ENCODE peak calls at places on chromosomes 13 and 19, in ten cellular contexts. R is H1, X is suprapubic skin, Y is Peyer's patch, V is OCI-LY7, T is breast epithelium, I is body of pancreas, G is transverse colon, Q is SK-N-SH, P is tibial nerve. U is an unnamed sample.

GRCh38 chr19:18086590-18087138 is at the start of gene IL12RB1:
- DNase-seq in R (no peak), X (no peak), Y (no peak), V (peak; percentile 64), T (no peak), I (no peak), G (peak; percentile 47), Q (no peak), P (no peak), U (no peak)

GRCh38 chr19:18633321-18633720 is 3.5 kb upstream of the KLHL26 start:
- DNase-seq in R (no peak), X (no peak), Y (no peak), V (no peak), T (no peak), I (peak; percentile 81), G (peak; percentile 47), Q (peak; percentile 50), P (no peak), U (no peak)

GRCh38 chr19:46426506-46427162 is 2.1 kb downstream of the PNMA8C start:
- DNase-seq in R (no peak), X (no peak), Y (no peak), V (peak; percentile 80), T (no peak), I (peak; percentile 90), G (peak; percentile 46), Q (peak; percentile 94), P (peak; percentile 57), U (no peak)

GRCh38 chr19:31448221-31448657 is 99.0 kb upstream of the TSHZ3 start:
- DNase-seq in R (no peak), X (peak; percentile 83), Y (peak; percentile 53), V (no peak), T (peak; percentile 43), I (peak; percentile 39), G (peak; percentile 29), Q (peak; percentile 36), P (no peak), U (no peak)

GRCh38 chr13:49052801-49053200 is 77.1 kb downstream of the FNDC3A start:
- DNase-seq in R (no peak), X (no peak), Y (no peak), V (no peak), T (no peak), I (no peak), G (no peak), Q (no peak), P (no peak), U (no peak)

GRCh38 chr13:52127378-52127777 is 1.5 kb downstream of the NEK5 start:
- DNase-seq in R (no peak), X (no peak), Y (no peak), V (no peak), T (no peak), I (no peak), G (no peak), Q (no peak), P (no peak), U (no peak)

GRCh38 chr19:16203256-16204004 is 5.7 kb downstream of the AP1M1 start:
- DNase-seq in R (no peak), X (no peak), Y (no peak), V (no peak), T (no peak), I (no peak), G (no peak), Q (no peak), P (no peak), U (no peak)

GRCh38 chr13:71316964-71317363 is 550.0 kb downstream of the DACH1 start:
- DNase-seq in R (no peak), X (no peak), Y (no peak), V (no peak), T (no peak), I (no peak), G (no peak), Q (peak; percentile 6), P (no peak), U (no peak)

GRCh38 chr19:48283908-48284307 is 14.0 kb downstream of the ZNF114 start:
- DNase-seq in R (no peak), X (no peak), Y (no peak), V (no peak), T (no peak), I (no peak), G (no peak), Q (no peak), P (no peak), U (no peak)

GRCh38 chr19:3942790-3943409 is 10.0 kb downstream of the NMRK2 start:
- DNase-seq in R (no peak), X (no peak), Y (no peak), V (no peak), T (no peak), I (no peak), G (no peak), Q (no peak), P (no peak), U (no peak)

GRCh38 chr13:110815471-110816204 is 99.2 kb downstream of the ANKRD10 start:
- DNase-seq in R (no peak), X (peak; percentile 45), Y (no peak), V (no peak), T (no peak), I (no peak), G (no peak), Q (no peak), P (no peak), U (no peak)

GRCh38 chr19:50794074-50794777 is 4.0 kb downstream of the ACP4 start:
- DNase-seq in R (no peak), X (no peak), Y (peak; percentile 64), V (peak; percentile 62), T (no peak), I (peak; percentile 69), G (peak; percentile 38), Q (peak; percentile 70), P (no peak), U (no peak)

GRCh38 chr19:39792999-39793546 is 14.4 kb downstream of the LEUTX start:
- DNase-seq in R (peak; percentile 25), X (peak; percentile 85), Y (peak; percentile 84), V (peak; percentile 85), T (peak; percentile 44), I (peak; percentile 80), G (peak; percentile 71), Q (peak; percentile 80), P (peak; percentile 82), U (peak; percentile 81)

GRCh38 chr13:98252931-98253470 is 75.9 kb upstream of the RNF113B start:
- DNase-seq in R (no peak), X (no peak), Y (no peak), V (no peak), T (no peak), I (no peak), G (no peak), Q (no peak), P (peak; percentile 11), U (peak; percentile 4)

GRCh38 chr19:5032101-5032967 is 63.4 kb downstream of the KDM4B start:
- DNase-seq in R (no peak), X (no peak), Y (no peak), V (no peak), T (no peak), I (no peak), G (no peak), Q (no peak), P (no peak), U (no peak)

DNA sequence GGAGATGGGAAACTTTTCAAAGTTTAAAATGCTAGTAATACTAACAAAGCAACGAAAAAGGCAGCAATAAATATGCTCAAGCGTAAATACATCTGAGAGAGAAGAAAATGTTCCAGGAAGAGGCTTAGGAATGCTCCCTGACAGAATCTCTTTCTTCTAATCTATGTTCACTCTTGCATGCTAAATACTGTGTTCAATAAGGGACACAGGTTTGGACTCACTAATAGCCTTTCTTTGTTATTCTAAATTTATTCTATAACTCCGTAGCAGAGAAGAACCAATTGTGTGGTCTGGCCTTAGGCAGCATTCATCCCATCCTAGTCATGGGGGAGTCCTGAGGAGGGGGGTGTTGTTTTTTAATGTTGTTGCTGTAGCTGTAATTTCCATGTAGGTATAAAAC is 823.0 kb downstream of the PCDH9 start:
- DNase-seq in R (no peak), X (no peak), Y (no peak), V (no peak), T (no peak), I (no peak), G (no peak), Q (no peak), P (no peak), U (no peak)
- H3K27ac ChIP-seq in R (no peak overlapping the region), X (no peak overlapping the region), Y (no peak overlapping the region), V (no peak overlapping the region), T (no peak overlapping the region), I (no peak overlapping the region), G (no peak overlapping the region), Q (no peak overlapping the region), P (no peak overlapping the region), U (no peak overlapping the region)

GRCh38 chr13:26601669-26602068 is 44.2 kb downstream of the WASF3 start:
- DNase-seq in R (no peak), X (no peak), Y (no peak), V (peak; percentile 41), T (no peak), I (no peak), G (no peak), Q (peak; percentile 53), P (no peak), U (no peak)
- TF ChIP-seq CTCF in R (no peak), X (no peak), Y (no peak), V (peak; percentile 52), T (no peak), I (no peak), G (no peak), Q (peak; percentile 29), P (no peak), U (no peak)

DNA sequence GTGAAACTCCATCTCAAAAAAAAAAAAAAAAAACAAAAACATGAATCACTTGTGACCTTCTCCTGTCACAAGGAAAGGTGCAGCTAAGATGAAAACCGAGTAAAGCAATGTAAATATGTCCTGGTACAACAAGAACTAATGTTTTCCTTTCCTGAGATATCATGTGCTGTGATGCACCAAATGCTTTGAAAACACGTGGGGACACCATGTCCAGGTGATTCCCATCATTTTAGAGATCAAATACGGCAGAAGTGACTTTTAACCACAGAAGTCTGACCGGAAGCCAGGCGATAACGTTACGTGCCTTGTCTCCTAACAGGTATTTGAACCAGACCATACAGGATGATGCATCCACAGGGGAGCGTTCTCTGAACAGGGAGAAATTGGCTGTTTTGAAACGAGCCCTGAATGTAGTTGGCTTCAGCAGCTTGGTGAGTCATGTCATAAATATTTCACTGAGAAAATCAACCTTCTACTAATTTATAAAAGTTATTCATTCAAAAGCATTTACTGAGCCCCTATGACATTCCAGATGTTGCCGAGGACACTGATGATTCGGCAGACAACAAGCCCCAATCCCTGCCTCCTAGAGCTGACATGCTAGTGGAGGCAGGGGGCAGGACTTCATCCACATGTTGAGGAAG is 328.1 kb downstream of the MYO16 start:
- DNase-seq in R (no peak), X (no peak), Y (no peak), V (no peak), T (no peak), I (no peak), G (no peak), Q (no peak), P (peak; percentile 27), U (no peak)
- H3K4me3 ChIP-seq in R (no peak overlapping the region), X (no peak overlapping the region), Y (no peak overlapping the region), V (no peak overlapping the region), T (no peak overlapping the region), I (no peak overlapping the region), G (no peak overlapping the region), Q (peak overlapping the region; percentile 14), P (no peak overlapping the region), U (peak overlapping the region; percentile 32)

DNA sequence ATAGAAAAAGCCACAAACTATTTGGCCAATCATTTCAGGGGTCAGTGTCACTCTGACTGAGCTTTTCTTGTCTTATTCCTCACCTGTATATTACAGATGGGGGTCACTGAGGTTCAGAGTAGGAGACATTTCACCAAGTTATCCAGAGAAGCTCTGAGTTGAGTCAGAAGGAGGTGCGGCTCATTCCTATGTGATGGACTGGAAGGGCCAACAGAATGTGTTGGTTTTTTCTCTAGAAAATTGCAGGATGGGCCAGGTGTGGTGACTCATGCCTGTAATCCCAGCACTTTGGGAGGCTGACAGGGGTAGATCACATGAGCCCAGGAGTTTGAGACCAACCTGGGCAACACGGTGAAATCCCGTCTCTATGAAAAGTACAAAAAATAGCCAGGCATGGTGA is 24.5 kb upstream of the ZNF83 start:
- DNase-seq in R (no peak), X (no peak), Y (no peak), V (no peak), T (no peak), I (no peak), G (no peak), Q (no peak), P (no peak), U (no peak)
- H3K27ac ChIP-seq in R (no peak overlapping the region), X (no peak overlapping the region), Y (no peak overlapping the region), V (no peak overlapping the region), T (no peak overlapping the region), I (no peak overlapping the region), G (no peak overlapping the region), Q (no peak overlapping the region), P (no peak overlapping the region), U (no peak overlapping the region)